ENCODE peak calls at places on chromosomes 12 and 14, in eight cellular contexts. U is frontal cortex; Y is H7; N is stimulated activated CD4-positive, alpha-beta T cell treated with anti-CD3 and anti-CD28 coated beads, Interleukin-4, amount 100 ng/mL, for 48 hours; S is sciatic nerve; P is cardiac septum; C is aorta; W is HEK293T. L is an unnamed sample.

GRCh38 chr14:21057803-21058675 is at the start of gene RNASE8:
- DNase-seq in U (no peak), Y (no peak), N (no peak), S (no peak), P (no peak), C (no peak), W (no peak), L (no peak)

GRCh38 chr12:114407034-114407420 is 1.1 kb upstream of the TBX5 start:
- DNase-seq in U (peak), Y (peak), N (no peak), S (no peak), P (no peak), C (no peak), W (no peak), L (no peak)

GRCh38 chr12:101925935-101926334 is 48.6 kb downstream of the DRAM1 start:
- DNase-seq in U (no peak), Y (no peak), N (no peak), S (no peak), P (no peak), C (no peak), W (no peak), L (no peak)

GRCh38 chr12:66149702-66150398 is 19.3 kb upstream of the LLPH start:
- DNase-seq in U (no peak), Y (no peak), N (no peak), S (no peak), P (no peak), C (no peak), W (no peak), L (peak)

GRCh38 chr14:94367896-94368590 is 20.4 kb downstream of the SERPINA1 start:
- DNase-seq in U (no peak), Y (no peak), N (no peak), S (no peak), P (no peak), C (no peak), W (no peak), L (no peak)

GRCh38 chr12:30067156-30067555 is 283.4 kb upstream of the TMTC1 start:
- DNase-seq in U (no peak), Y (no peak), N (no peak), S (no peak), P (no peak), C (no peak), W (no peak), L (no peak)

GRCh38 chr12:24066865-24067264 is 117.4 kb upstream of the SOX5 start:
- DNase-seq in U (no peak), Y (no peak), N (no peak), S (no peak), P (no peak), C (no peak), W (no peak), L (no peak)

GRCh38 chr12:39692258-39692853 is 72.8 kb upstream of the ABCD2 start:
- DNase-seq in U (no peak), Y (no peak), N (no peak), S (no peak), P (no peak), C (no peak), W (no peak), L (no peak)

GRCh38 chr12:85279449-85280137 is 427 bp upstream of the ALX1 start:
- DNase-seq in U (no peak), Y (peak), N (no peak), S (no peak), P (no peak), C (peak), W (peak), L (no peak)

GRCh38 chr12:121451931-121452330 is 52.0 kb downstream of the RNF34 start:
- DNase-seq in U (no peak), Y (no peak), N (no peak), S (no peak), P (no peak), C (no peak), W (no peak), L (no peak)

GRCh38 chr12:116996058-116996457 is 85.3 kb downstream of the FBXW8 start:
- DNase-seq in U (no peak), Y (no peak), N (no peak), S (no peak), P (no peak), C (no peak), W (no peak), L (no peak)

GRCh38 chr12:58741226-58741625 is 179.1 kb downstream of the LRIG3 start:
- DNase-seq in U (no peak), Y (no peak), N (no peak), S (no peak), P (no peak), C (no peak), W (no peak), L (no peak)

GRCh38 chr12:16281157-16281556 is 3.7 kb upstream of the SLC15A5 start:
- DNase-seq in U (no peak), Y (no peak), N (no peak), S (no peak), P (no peak), C (no peak), W (no peak), L (no peak)